ENCODE peak calls at places on chromosomes 5 and 9, in four cellular contexts. F is PC-3, X is brain microvascular endothelial cell, M is right lobe of liver. V is an unnamed sample.

GRCh38 chr9:137582286-137582860 is 3.6 kb upstream of the DPH7 start:
- DNase-seq in F (no peak), X (no peak), M (no peak), V (no peak)

GRCh38 chr5:126471875-126472537 is 48.8 kb downstream of the GRAMD2B start:
- DNase-seq in F (peak; percentile 65), X (peak; percentile 76), M (no peak), V (peak; percentile 81)

GRCh38 chr5:74255692-74256091 is 384.8 kb downstream of the ENC1 start:
- DNase-seq in F (no peak), X (no peak), M (no peak), V (no peak)

GRCh38 chr5:149264432-149265069 is 7.1 kb upstream of the AFAP1L1 start:
- DNase-seq in F (peak; percentile 92), X (no peak), M (no peak), V (peak; percentile 61)

GRCh38 chr5:132658383-132659302 is 670 bp downstream of the IL13 start:
- DNase-seq in F (no peak), X (no peak), M (no peak), V (no peak)

GRCh38 chr9:121954477-121955175 is 138.5 kb downstream of the TTLL11 start:
- DNase-seq in F (no peak), X (peak; percentile 88), M (no peak), V (no peak)

GRCh38 chr9:97475079-97475478 is 26.4 kb upstream of the TMOD1 start:
- DNase-seq in F (peak; percentile 39), X (no peak), M (no peak), V (peak; percentile 7)

GRCh38 chr9:35555246-35555701 is 49.8 kb upstream of the TESK1 start:
- DNase-seq in F (no peak), X (no peak), M (no peak), V (no peak)

GRCh38 chr5:56111404-56111781 is 116.6 kb upstream of the IL6ST start:
- DNase-seq in F (no peak), X (no peak), M (no peak), V (no peak)

GRCh38 chr5:175654807-175655206 is 3.1 kb upstream of the HRH2 start:
- DNase-seq in F (peak; percentile 37), X (no peak), M (no peak), V (peak; percentile 18)

GRCh38 chr9:8570776-8571175 is 771.2 kb upstream of the DMAC1 start:
- DNase-seq in F (no peak), X (no peak), M (no peak), V (no peak)

GRCh38 chr5:82405618-82406199 is 127.6 kb upstream of the RPS23 start:
- DNase-seq in F (peak; percentile 97), X (peak; percentile 99), M (no peak), V (peak; percentile 100)

GRCh38 chr9:20012232-20012631 is 223.4 kb upstream of the SLC24A2 start:
- DNase-seq in F (no peak), X (peak; percentile 34), M (no peak), V (no peak)

GRCh38 chr5:177111720-177112394 is 21.7 kb upstream of the NSD1 start:
- DNase-seq in F (peak; percentile 65), X (no peak), M (no peak), V (peak; percentile 28)

GRCh38 chr9:112777914-112778313 is 27.4 kb downstream of the SNX30 start:
- DNase-seq in F (peak; percentile 48), X (no peak), M (no peak), V (peak; percentile 33)

GRCh38 chr5:153799466-153799865 is 239.2 kb downstream of the FAM114A2 start:
- DNase-seq in F (no peak), X (no peak), M (no peak), V (no peak)

GRCh38 chr9:69674112-69674511 is 1.9 kb upstream of the APBA1 start:
- DNase-seq in F (peak; percentile 45), X (no peak), M (no peak), V (peak; percentile 38)

GRCh38 chr5:66966439-66966838 is 230.2 kb downstream of the CD180 start:
- DNase-seq in F (peak; percentile 3), X (no peak), M (no peak), V (no peak)

DNA sequence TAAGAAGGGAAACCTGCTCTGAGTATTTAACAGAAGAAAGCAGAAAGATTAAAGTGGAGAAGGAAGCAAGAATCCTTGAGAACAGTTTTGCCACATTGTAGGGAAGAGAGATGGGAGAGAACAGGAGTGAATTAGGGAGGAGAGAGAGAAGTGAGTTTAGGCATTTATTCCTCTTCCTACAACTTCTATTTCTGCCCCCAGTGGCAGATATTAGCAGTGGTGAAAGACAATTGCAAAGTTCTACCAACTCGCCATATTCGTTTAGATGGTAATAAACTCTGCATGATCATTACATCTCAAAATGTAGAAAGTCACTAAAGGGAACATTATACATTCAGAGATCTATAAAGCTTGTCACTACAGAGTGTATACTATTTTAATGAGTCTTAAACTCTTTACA is 440.1 kb upstream of the TRPC7 start:
- DNase-seq in F (peak; percentile 12), X (no peak), M (no peak), V (no peak)
- TF ChIP-seq CTCF in F (peak; percentile 47), X (peak; percentile 38), M (no peak), V (peak; percentile 32)

GRCh38 chr9:68496356-68496755 is 44.3 kb downstream of the TMEM252 start:
- DNase-seq in F (no peak), X (no peak), M (no peak), V (no peak)
- H3K27me3 ChIP-seq in F (no peaks in the 10 kb centered on the region), X (no peaks in the 10 kb centered on the region), M (no peaks in the 10 kb centered on the region), V (no peaks in the 10 kb centered on the region)

GRCh38 chr5:119411935-119412623 is 40.2 kb upstream of the HSD17B4 start:
- DNase-seq in F (peak; percentile 78), X (peak; percentile 81), M (peak; percentile 66), V (peak; percentile 80)
- TF ChIP-seq CTCF in F (peak; percentile 92), X (peak; percentile 71), M (peak; percentile 97), V (peak; percentile 64)

GRCh38 chr5:76718880-76719279 is 3.0 kb downstream of the F2R start:
- DNase-seq in F (no peak), X (no peak), M (no peak), V (no peak)

GRCh38 chr5:76715734-76716455 is at the start of gene F2R:
- DNase-seq in F (peak; percentile 38), X (peak; percentile 71), M (peak; percentile 63), V (no peak)

GRCh38 chr5:76716456-76717157 is 681 bp downstream of the F2R start:
- DNase-seq in F (no peak), X (peak; percentile 38), M (no peak), V (no peak)

GRCh38 chr5:76718381-76718832 is 2.5 kb downstream of the F2R start:
- DNase-seq in F (no peak), X (peak; percentile 56), M (no peak), V (no peak)

GRCh38 chr5:76717222-76718083 is 1.5 kb downstream of the F2R start:
- DNase-seq in F (no peak), X (no peak), M (no peak), V (no peak)
- H3K27me3 ChIP-seq in F (no peaks in the 10 kb centered on the region), X (no peaks in the 10 kb centered on the region), M (no peaks in the 10 kb centered on the region), V (no peaks in the 10 kb centered on the region)

GRCh38 chr5:58582004-58582403 is 871 bp upstream of the RAB3C start:
- DNase-seq in F (no peak), X (no peak), M (peak; percentile 61), V (no peak)

GRCh38 chr5:58579781-58580180 is 3.1 kb upstream of the RAB3C start:
- DNase-seq in F (no peak), X (no peak), M (no peak), V (no peak)

DNA sequence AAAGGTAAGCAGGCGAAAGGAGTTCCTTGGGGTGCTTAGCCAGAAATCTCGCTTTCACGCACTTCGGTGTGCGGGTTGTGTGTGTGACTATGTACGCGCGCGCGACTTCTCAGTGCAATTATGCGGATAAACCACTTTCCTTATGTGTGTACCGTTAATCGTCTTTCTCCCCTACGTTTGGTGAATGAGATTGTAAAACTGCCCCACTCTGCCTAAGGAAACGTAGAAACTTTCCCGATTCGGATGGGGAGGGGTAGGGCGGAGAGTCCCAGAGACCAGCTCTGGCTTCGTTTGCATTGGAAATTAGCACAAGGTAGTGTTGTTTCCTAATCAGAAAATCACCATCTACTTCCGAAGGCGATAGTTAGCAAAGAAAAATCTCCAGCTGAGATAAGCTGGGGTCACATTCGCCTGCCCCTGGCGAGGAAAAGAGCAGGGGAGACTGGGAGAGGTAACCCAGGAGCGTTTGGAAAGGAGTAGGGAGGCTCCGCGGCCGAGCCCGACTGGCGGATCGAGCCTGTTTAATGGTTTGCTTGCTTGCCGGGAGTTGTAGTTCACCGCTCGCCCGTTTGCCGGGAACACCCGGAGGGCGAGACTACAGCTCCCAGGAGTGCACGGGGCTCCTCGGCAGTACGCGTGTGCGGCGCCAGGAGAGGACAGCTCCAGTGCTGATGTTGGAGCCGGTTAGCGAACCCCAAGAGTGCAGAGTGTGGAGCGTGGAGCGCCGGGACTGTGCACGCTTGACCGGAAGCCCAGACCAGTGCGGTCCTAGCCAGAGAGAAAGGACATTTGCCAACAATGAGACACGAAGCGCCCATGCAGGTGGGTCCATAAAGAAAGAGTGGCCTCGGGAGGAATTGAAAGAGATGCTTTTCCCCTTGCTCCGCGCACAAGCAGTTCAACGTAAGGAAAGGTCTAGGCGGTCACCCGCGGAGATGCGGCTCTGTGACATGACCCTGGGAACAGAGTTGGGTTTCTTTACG is at the start of gene RAB3C:
- DNase-seq in F (peak; percentile 72), X (peak; percentile 93), M (peak; percentile 97), V (peak; percentile 92)
- TF ChIP-seq CTCF in F (no peak), X (peak; percentile 5), M (peak; percentile 43), V (no peak)

GRCh38 chr5:138946241-138946623 is 71.1 kb upstream of the LRRTM2 start:
- DNase-seq in F (no peak), X (no peak), M (no peak), V (no peak)

GRCh38 chr5:138948391-138949222 is 73.5 kb upstream of the LRRTM2 start:
- DNase-seq in F (no peak), X (no peak), M (no peak), V (no peak)

GRCh38 chr5:138949223-138949574 is 74.1 kb upstream of the LRRTM2 start:
- DNase-seq in F (no peak), X (no peak), M (no peak), V (no peak)

GRCh38 chr5:138946831-138947560 is 71.9 kb upstream of the LRRTM2 start:
- DNase-seq in F (no peak), X (no peak), M (no peak), V (no peak)

GRCh38 chr5:138947780-138948179 is 72.6 kb upstream of the LRRTM2 start:
- DNase-seq in F (no peak), X (no peak), M (no peak), V (no peak)
- H3K27me3 ChIP-seq in F (no peaks in the 10 kb centered on the region), X (no peaks in the 10 kb centered on the region), M (no peaks in the 10 kb centered on the region), V (no peaks in the 10 kb centered on the region)